ENCODE peak calls at places on chromosomes 4 and X, in nine cellular contexts. R is heart left ventricle; L is lung; B is fibroblast of lung; K is psoas muscle; M is CD8-positive, alpha-beta T cell; U is colonic mucosa; V is PC-3; X is tibial nerve. G is an unnamed sample.

GRCh38 chrX:124395145-124395858 is 48.9 kb downstream of the SH2D1A start:
- DNase-seq in U (no peak), R (no peak), L (no peak), B (no peak), M (no peak), X (no peak), V (no peak), K (no peak), G (no peak)

GRCh38 chr4:30616943-30617646 is 103.1 kb upstream of the PCDH7 start:
- DNase-seq in B (peak; percentile 41), V (no peak), X (no peak), R (no peak), L (no peak), U (no peak), K (no peak), M (no peak), G (no peak)

GRCh38 chrX:22378296-22378695 is 105.6 kb downstream of the CBLL2 start:
- DNase-seq in L (no peak), K (no peak), X (no peak), U (no peak), V (peak; percentile 34), B (no peak), R (no peak), M (no peak), G (no peak)

GRCh38 chrX:121308276-121308805 is 260.9 kb downstream of the GLUD2 start:
- DNase-seq in L (no peak), X (no peak), B (no peak), M (no peak), U (peak; percentile 16), R (no peak), K (no peak), V (peak; percentile 51), G (peak; percentile 26)

GRCh38 chr4:38967260-38968095 is 64.7 kb downstream of the TMEM156 start:
- DNase-seq in V (peak; percentile 39), U (no peak), B (peak; percentile 99), R (no peak), K (no peak), X (no peak), L (no peak), M (no peak), G (peak; percentile 90)

GRCh38 chrX:1138476-1138875 is 74.0 kb downstream of the CRLF2 start:
- DNase-seq in M (no peak), U (no peak), K (no peak), R (no peak), L (no peak), B (no peak), X (no peak), V (no peak), G (no peak)

GRCh38 chr4:22850055-22850454 is 157.3 kb downstream of the GBA3 start:
- DNase-seq in U (no peak), K (no peak), R (no peak), X (no peak), V (no peak), M (no peak), B (no peak), L (no peak), G (no peak)

GRCh38 chr4:47120783-47121182 is 89.4 kb downstream of the GABRB1 start:
- DNase-seq in K (no peak), X (no peak), U (no peak), R (peak; percentile 26), B (no peak), M (no peak), V (no peak), L (no peak), G (no peak)

GRCh38 chr4:167469436-167469835 is 235.1 kb upstream of the SPOCK3 start:
- DNase-seq in V (no peak), R (no peak), X (no peak), M (no peak), U (no peak), K (no peak), L (no peak), B (no peak), G (no peak)

GRCh38 chr4:127708985-127709384 is 21.2 kb upstream of the SLC25A31 start:
- DNase-seq in M (no peak), U (no peak), V (peak; percentile 96), K (no peak), L (no peak), B (peak; percentile 76), X (no peak), R (no peak), G (peak; percentile 84)

GRCh38 chrX:153882086-153882498 is 3.9 kb downstream of the L1CAM start:
- DNase-seq in V (no peak), B (no peak), R (no peak), L (no peak), M (no peak), K (no peak), U (no peak), X (no peak), G (no peak)

DNA sequence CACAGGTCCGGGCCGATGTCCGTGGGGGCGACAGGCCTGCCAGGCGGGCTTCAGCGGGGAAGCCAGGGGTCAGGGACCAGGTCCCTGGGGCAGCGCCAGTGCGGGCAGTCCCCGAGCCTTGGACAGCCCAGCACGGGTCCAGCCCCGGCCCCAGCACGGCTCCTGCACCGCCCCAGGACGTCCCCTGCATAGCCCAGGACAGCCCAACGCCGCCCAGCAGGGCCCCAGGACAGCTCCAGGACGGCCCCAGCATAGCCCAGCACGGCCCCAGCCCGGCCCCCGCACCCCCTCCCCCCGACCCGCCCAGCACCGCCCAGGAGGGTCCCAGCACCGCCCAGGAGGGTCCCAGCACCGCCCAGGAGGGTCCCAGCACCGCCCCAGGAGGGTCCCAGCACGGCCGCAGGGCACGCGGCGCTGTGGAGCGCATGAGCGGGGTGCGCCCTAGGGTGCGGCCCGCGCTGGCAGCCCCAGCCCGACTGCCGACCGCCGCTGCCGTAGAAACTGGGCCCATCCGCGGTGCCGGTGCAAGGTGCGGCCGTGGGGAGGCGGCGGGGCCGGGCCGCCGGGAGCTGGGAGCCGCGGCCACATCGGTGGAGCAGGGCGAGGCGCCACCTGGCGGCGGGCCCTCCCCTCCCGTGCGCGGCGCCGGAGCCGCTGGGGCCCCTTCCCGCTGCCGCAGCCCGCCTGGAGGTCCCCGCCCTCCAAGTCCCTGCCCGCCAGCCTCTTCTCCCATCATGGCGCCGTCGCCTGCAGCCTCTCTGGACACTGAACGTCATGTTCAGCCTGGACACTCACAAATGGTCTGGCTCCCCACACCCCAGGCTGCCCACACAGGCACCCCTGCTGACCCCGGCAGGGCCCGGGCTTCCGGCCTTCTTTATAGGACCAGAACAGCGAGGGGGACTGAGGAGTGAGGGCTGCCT is 106.8 kb upstream of the NKX1-1 start:
- DNase-seq in U (peak; percentile 28), M (peak; percentile 42), R (no peak), V (peak; percentile 41), K (peak; percentile 42), X (no peak), B (no peak), L (no peak), G (no peak)
- TF ChIP-seq CTCF in U (peak; percentile 40), M (peak; percentile 65), R (peak; percentile 35), V (peak; percentile 49), K (peak; percentile 55), X (peak; percentile 74), B (peak; percentile 27), L (peak; percentile 32), G (no peak)

DNA sequence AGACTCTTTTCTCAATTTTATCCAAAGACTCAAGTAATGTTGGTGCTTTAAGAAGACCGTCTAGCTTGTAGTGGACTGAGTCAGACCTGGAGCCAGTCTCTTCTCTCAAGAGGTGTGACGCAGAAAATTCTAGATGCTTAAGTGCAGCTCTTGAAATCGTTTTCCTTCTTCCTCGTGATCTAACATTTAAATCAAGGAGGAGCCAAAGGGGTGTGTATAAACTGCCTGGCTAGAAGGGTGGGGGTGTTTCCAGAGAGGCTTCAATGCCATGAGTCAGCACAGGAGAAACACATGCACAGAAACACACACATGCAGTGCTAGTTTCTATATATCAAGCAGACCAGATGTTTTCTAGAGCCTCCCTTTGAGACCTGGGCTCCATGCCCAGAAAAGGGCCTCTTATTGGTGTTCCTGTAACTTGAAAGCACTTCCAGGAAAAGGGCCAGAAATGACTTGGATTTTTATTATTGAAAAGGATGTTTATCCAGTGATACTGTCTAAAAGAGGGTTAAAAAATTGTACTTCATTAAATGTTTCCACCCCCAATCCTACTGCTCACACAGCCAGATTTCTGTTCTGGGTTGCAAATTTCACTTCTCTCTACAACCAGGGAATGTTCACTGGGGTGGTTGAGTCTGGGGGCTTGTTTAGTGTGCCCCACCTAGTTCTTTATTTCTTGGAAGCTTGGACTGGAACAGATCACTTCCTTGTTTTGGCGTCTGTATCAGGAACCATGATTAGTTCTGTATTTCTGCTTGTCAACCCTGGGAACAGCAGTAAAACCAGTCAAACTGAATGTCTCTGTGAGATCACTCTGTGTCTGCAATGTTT is at the start of gene CLIC2:
- DNase-seq in R (peak; percentile 46), L (peak; percentile 72), B (peak; percentile 84), V (peak; percentile 21), M (no peak), U (peak; percentile 26), X (peak; percentile 12), K (no peak), G (no peak)
- H3K4me3 ChIP-seq in R (peak within 1 kb of the TSS; percentile 50), L (peak within 1 kb of the TSS; percentile 45), B (peak within 1 kb of the TSS; percentile 54), V (no peak within 1 kb of the TSS), M (no peak within 1 kb of the TSS), U (no peak within 1 kb of the TSS), X (peak within 1 kb of the TSS; percentile 40), K (peak within 1 kb of the TSS; percentile 58), G (no peak within 1 kb of the TSS)

DNA sequence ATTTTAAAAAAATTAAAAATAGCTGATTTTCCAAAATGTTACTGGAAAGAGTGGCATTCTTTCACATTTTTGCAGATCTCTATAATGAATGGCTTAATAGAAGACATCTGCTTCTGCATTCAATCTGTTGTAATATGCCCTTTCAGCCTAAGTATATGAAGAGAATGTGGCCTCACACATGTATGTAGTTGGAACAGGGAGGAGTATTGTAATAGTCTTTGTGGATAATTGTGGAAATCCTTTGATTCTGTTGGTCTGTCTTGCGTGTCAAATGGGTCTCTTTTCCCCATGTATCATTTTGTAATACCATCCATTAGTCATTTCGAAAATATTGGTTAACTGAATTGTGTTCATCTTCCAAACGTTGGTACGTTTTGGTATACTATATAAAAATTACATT is 11.6 kb downstream of the TXLNG start:
- DNase-seq in U (no peak), V (no peak), L (no peak), M (no peak), K (no peak), X (no peak), B (no peak), R (no peak), G (no peak)
- H3K36me3 ChIP-seq in U (no peaks in the 10 kb centered on the region), V (peaks cover 13% of the 10 kb centered on the region), L (no peaks in the 10 kb centered on the region), M (no peaks in the 10 kb centered on the region), K (peaks cover 3% of the 10 kb centered on the region), X (no peaks in the 10 kb centered on the region), B (no peaks in the 10 kb centered on the region), R (no peaks in the 10 kb centered on the region), G (no peaks in the 10 kb centered on the region)

GRCh38 chr4:173014113-173014558 is 154.5 kb upstream of the GALNT7 start:
- DNase-seq in U (no peak), K (no peak), L (no peak), X (no peak), R (peak; percentile 34), M (no peak), B (peak; percentile 73), V (peak; percentile 57), G (no peak)
- TF ChIP-seq CTCF in U (no peak), K (no peak), L (no peak), X (no peak), R (no peak), M (no peak), B (no peak), V (peak; percentile 29), G (peak; percentile 24)

DNA sequence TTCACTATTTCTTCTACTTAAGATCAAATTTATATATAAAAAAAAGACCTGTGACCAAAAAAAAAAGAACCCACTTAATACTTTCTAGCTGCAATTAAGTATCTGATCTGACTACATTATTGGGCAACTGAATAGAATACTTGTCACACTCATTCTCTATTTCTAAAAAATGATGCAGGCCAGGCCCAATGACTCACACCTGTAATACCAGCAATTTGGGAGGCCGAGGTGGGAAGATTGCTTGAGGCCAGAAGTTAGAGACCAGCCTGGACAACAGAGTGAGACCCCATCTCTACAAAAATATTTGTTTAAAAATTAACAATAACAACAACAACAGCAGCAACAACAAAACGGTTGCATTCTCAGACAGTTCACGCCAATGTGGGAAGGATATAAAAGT is 108.8 kb upstream of the BMP2K start:
- DNase-seq in X (no peak), B (no peak), M (no peak), V (no peak), R (no peak), L (no peak), K (no peak), U (no peak), G (no peak)
- H3K4me3 ChIP-seq in X (no peak overlapping the region), B (no peak overlapping the region), M (no peak overlapping the region), V (no peak overlapping the region), R (no peak overlapping the region), L (no peak overlapping the region), K (no peak overlapping the region), U (no peak overlapping the region), G (no peak overlapping the region)

G was measured in kidney epithelial cell.